ENCODE peak calls at places on chromosomes 11 and 22, in seven cellular contexts. Q, B, K, I, Z, A and L are unnamed samples.

GRCh38 chr11:14399087-14399486 is 40.1 kb upstream of the RRAS2 start:
- DNase-seq in Z (no peak), K (no peak), Q (no peak), B (no peak), I (no peak), A (no peak), L (no peak)

GRCh38 chr11:45560153-45560934 is 105.1 kb downstream of the CHST1 start:
- DNase-seq in K (no peak), Z (no peak), Q (no peak), I (no peak), B (no peak), A (peak), L (no peak)

GRCh38 chr11:77602385-77603105 is 12.8 kb downstream of the AQP11 start:
- DNase-seq in B (no peak), Q (no peak), A (no peak), I (no peak), K (peak), Z (no peak), L (no peak)

GRCh38 chr22:32518848-32519247 is 44.2 kb downstream of the FBXO7 start:
- DNase-seq in A (no peak), Q (no peak), K (no peak), Z (no peak), I (no peak), B (no peak), L (no peak)

GRCh38 chr11:116913000-116913399 is 75.6 kb upstream of the APOA1 start:
- DNase-seq in I (no peak), B (no peak), K (peak), A (no peak), Z (no peak), Q (no peak), L (no peak)

GRCh38 chr22:40678493-40679248 is 613 bp upstream of the MCHR1 start:
- DNase-seq in A (no peak), B (no peak), Q (no peak), I (no peak), K (no peak), Z (no peak), L (no peak)

GRCh38 chr22:25712661-25713400 is 29.2 kb upstream of the MYO18B start:
- DNase-seq in K (no peak), Z (no peak), B (no peak), Q (no peak), I (no peak), A (no peak), L (no peak)

GRCh38 chr11:105466582-105467228 is 143.2 kb upstream of the GRIA4 start:
- DNase-seq in I (no peak), Z (no peak), B (no peak), A (no peak), K (peak), Q (no peak), L (no peak)

GRCh38 chr11:104043678-104044239 is 7.3 kb downstream of the DDI1 start:
- DNase-seq in K (peak), Z (no peak), B (no peak), I (no peak), A (no peak), Q (no peak), L (no peak)

GRCh38 chr22:45540122-45540521 is 37.4 kb downstream of the FBLN1 start:
- DNase-seq in A (no peak), Q (no peak), I (no peak), K (peak), Z (no peak), B (no peak), L (no peak)

GRCh38 chr22:19448076-19448607 is 631 bp upstream of the C22orf39 start:
- DNase-seq in K (peak), I (peak), A (no peak), Z (peak), B (no peak), Q (no peak), L (peak)

GRCh38 chr11:96306933-96307747 is 35.9 kb downstream of the MAML2 start:
- DNase-seq in Z (peak), I (peak), B (peak), A (no peak), Q (peak), K (peak), L (no peak)

GRCh38 chr11:2375964-2376551 is 1.1 kb upstream of the CD81 start:
- DNase-seq in Z (no peak), B (no peak), Q (no peak), I (no peak), A (no peak), K (no peak), L (no peak)

GRCh38 chr11:2378527-2379210 is 1.6 kb downstream of the CD81 start:
- DNase-seq in I (peak), Z (no peak), A (peak), K (peak), Q (no peak), B (no peak), L (no peak)

GRCh38 chr11:2375341-2375853 is 1.7 kb upstream of the CD81 start:
- DNase-seq in Q (no peak), Z (no peak), I (no peak), B (no peak), K (no peak), A (no peak), L (no peak)

GRCh38 chr11:2377511-2378443 is 667 bp downstream of the CD81 start:
- DNase-seq in B (no peak), Z (peak), A (peak), I (peak), K (peak), Q (no peak), L (peak)

DNA sequence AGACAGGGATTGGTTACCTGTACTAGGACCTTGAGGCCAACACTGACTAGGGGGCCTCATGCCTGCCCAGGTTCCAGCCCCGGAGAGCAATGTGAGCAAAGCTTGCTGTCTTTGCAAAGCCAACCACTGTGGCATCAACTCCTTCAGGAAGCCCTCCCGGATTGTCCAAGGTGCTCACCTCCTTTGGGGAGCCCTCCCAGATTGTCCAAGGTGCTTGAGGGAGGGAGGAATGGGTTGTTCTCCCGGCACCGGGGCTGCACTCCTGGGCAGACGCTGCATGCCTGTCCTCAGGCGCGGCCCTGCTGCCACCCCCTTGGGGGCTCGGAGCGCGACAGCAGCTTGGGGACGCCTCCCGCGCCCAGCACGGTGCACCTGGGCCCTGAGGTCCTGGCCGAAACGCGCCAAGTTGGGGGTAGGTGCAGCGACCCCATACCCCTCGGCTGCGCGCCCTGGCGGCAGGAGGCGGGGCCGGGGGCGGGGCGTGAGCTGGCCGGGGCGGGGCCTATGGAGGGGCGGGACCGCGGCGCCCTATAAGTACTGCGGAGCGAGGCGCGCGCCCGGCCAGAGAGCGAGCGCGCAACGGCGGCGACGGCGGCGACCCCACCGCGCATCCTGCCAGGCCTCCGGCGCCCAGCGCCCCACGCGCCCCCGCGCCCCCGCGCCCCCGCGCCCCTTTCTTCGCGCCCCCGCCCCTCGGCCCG is at the start of gene CD81:
- DNase-seq in K (no peak), A (peak), B (peak), Z (peak), I (peak), Q (no peak), L (peak)
- TF ChIP-seq CTCF in K (no peak), A (no peak), B (no peak), Z (no peak), I (no peak), Q (peak), L (no peak)

GRCh38 chr22:17171016-17171312 is 11.9 kb upstream of the HDHD5 start:
- DNase-seq in Z (no peak), B (no peak), Q (no peak), I (no peak), A (no peak), K (no peak), L (no peak)

GRCh38 chr22:17167486-17167885 is 8.4 kb upstream of the HDHD5 start:
- DNase-seq in Q (no peak), B (no peak), K (no peak), I (no peak), A (peak), Z (no peak), L (no peak)

GRCh38 chr22:17176715-17177114 is 17.6 kb upstream of the HDHD5 start:
- DNase-seq in I (no peak), Q (no peak), Z (no peak), B (no peak), A (no peak), K (no peak), L (no peak)

GRCh38 chr22:17171313-17172171 is 12.5 kb upstream of the HDHD5 start:
- DNase-seq in Q (peak), Z (peak), K (peak), B (peak), I (peak), A (peak), L (peak)

GRCh38 chr22:17172172-17172833 is 13.2 kb upstream of the HDHD5 start:
- DNase-seq in B (no peak), Z (peak), K (no peak), Q (no peak), I (peak), A (peak), L (no peak)
- TF ChIP-seq CTCF in B (no peak), Z (no peak), K (no peak), Q (no peak), I (no peak), A (no peak), L (no peak)

GRCh38 chr11:65586676-65587075 is 8.9 kb downstream of the KCNK7 start:
- DNase-seq in K (no peak), I (no peak), B (no peak), Z (peak), A (no peak), Q (no peak), L (no peak)
- TF ChIP-seq CTCF in K (no peak), I (no peak), B (no peak), Z (no peak), A (no peak), Q (no peak), L (no peak)

DNA sequence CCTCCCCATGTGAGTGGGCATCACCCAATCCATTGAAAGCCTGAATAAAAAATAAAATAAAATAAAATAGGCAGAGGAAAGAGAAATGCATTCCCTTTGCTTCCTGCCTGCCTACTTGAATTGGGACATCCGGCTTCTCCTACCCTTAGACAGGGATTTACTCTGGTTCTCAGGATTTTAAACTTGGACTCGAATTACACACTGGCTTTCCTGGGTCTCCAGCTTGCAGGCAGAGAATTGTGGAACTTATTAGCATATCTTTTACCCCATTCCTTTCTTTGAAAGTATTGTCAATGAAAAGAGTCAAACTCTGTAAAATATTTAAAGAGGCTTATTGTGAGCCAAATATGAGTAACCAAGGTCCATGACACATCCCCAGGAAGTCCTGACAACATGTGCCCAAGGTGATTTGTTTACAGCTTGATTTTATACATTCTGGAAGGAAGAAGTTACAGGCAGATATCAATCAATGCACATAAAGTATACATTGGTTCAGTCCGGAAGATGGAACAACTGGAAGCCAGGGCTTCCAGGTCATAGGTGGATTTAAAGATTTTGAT is 78.4 kb upstream of the CCDC90B start:
- DNase-seq in I (no peak), Q (no peak), B (no peak), Z (no peak), A (no peak), K (no peak), L (no peak)
- TF ChIP-seq CTCF in I (no peak), Q (no peak), B (no peak), Z (no peak), A (no peak), K (no peak), L (no peak)

GRCh38 chr11:115360186-115360824 is 143.9 kb downstream of the CADM1 start:
- DNase-seq in Z (no peak), A (no peak), B (no peak), Q (no peak), I (no peak), K (no peak), L (no peak)
- TF ChIP-seq CTCF in Z (peak), A (no peak), B (peak), Q (peak), I (peak), K (peak), L (no peak)

GRCh38 chr11:303359-303758 is 4.0 kb upstream of the IFITM5 start:
- DNase-seq in K (no peak), Q (no peak), I (no peak), Z (no peak), B (no peak), A (no peak), L (no peak)
- TF ChIP-seq CTCF in K (no peak), Q (no peak), I (no peak), Z (no peak), B (no peak), A (no peak), L (no peak)

GRCh38 chr11:132943737-132944556 is 588.4 kb downstream of the OPCML start:
- DNase-seq in Z (peak), Q (peak), B (peak), A (no peak), I (peak), K (no peak), L (no peak)
- TF ChIP-seq CTCF in Z (peak), Q (no peak), B (peak), A (no peak), I (no peak), K (no peak), L (no peak)

GRCh38 chr11:66443602-66444001 is 5.0 kb upstream of the MRPL11 start:
- DNase-seq in Z (no peak), K (peak), Q (no peak), B (no peak), A (no peak), I (no peak), L (no peak)

GRCh38 chr11:66438009-66438503 is 592 bp downstream of the MRPL11 start:
- DNase-seq in K (no peak), Z (no peak), Q (no peak), I (no peak), A (no peak), B (no peak), L (no peak)

DNA sequence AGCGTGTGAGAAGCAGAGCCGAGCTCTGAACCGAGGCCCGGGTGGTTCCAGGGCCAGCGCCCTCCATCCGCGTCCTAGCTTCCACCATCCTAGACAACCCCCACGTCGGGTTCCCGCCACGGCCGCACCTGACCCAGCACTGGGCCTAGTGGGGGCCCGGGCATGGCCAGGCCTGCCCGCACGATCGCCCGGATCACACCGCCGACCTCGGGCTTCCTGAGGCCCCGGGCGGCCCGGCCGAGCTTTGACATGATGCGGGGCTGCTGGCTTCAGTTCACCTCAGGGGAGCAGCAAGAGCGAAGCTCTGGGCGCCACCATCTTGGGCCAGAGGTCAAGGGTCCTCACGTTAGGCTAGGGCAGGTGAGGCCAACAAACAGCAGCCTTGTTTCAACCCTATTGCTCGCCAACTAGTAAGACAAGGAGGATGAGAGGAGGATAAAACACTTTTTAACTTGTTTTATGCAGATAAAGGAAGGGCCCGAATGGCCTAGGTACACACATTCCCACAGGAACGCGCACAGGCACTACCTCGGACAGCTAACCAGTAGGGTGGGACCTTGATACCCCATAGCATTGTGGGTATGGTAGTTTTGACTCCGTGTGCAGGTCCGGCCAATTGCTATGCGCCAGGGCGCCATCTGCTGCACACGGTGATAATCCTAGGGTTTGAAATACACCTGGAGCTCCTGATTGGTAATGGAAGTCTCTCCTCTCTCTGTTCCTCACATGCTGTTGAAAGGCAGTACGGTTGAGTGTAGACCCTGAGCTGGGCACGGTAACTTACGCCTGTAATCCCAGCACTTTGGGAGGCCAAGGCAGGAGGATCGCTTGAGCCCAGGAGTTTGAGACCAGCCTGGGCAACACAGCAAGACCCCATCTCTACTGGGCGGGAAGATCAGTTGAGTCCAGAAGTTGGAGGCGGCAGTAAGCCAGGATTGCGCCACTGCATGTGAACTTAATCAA is at the start of gene MRPL11:
- DNase-seq in Q (peak), K (peak), I (peak), A (peak), Z (peak), B (peak), L (peak)
- TF ChIP-seq CTCF in Q (peak), K (peak), I (no peak), A (peak), Z (peak), B (peak), L (peak)

GRCh38 chr11:8911040-8911823 is at the start of gene AKIP1:
- DNase-seq in Q (peak), Z (peak), A (peak), K (peak), B (peak), I (peak), L (peak)
- TF ChIP-seq CTCF in Q (no peak), Z (no peak), A (no peak), K (no peak), B (no peak), I (no peak), L (no peak)

GRCh38 chr11:83801799-83802198 is 515.6 kb upstream of the CCDC90B start:
- DNase-seq in I (no peak), A (no peak), K (no peak), Z (no peak), B (no peak), Q (no peak), L (no peak)
- TF ChIP-seq CTCF in I (no peak), A (no peak), K (peak), Z (peak), B (peak), Q (no peak), L (no peak)